ENCODE peak calls at places on chromosomes 2 and 18, in ten cellular contexts. One of them, this sample, is unnamed.

GRCh38 chr2:129780316-129781282 is 198.9 kb upstream of the RAB6C start:
- DNase-seq in CD4-positive, CD25-positive, alpha-beta regulatory T cell: no peak
- DNase-seq in NCI-H69: no peak
- DNase-seq in AG09309: no peak
- DNase-seq in activated T-helper 1 cell treated with Interleukin-2 at 50 U/mL for 16 hours: no peak
- DNase-seq in stimulated activated CD4-positive, alpha-beta T cell treated with anti-CD3 and anti-CD28 coated beads, Interleukin-2, amount 100 ng/mL, for 48 hours: no peak
- DNase-seq in NCI-H524 treated with DMSO at 0.1 percent for 48 hours: no peak
- DNase-seq in anterior cingulate cortex: no peak
- DNase-seq in activated T-cell treated with anti-CD3 and anti-CD28 coated beads for 1 hour: no peak
- DNase-seq in choroid plexus epithelial cell: no peak
- DNase-seq in this sample: no peak

GRCh38 chr2:37350034-37350433 is 5.6 kb downstream of the QPCT start:
- DNase-seq in stimulated activated CD4-positive, alpha-beta T cell treated with anti-CD3 and anti-CD28 coated beads, Interleukin-2, amount 100 ng/mL, for 48 hours: no peak
- DNase-seq in activated T-cell treated with anti-CD3 and anti-CD28 coated beads for 1 hour: no peak
- DNase-seq in activated T-helper 1 cell treated with Interleukin-2 at 50 U/mL for 16 hours: no peak
- DNase-seq in AG09309: no peak
- DNase-seq in anterior cingulate cortex: no peak
- DNase-seq in NCI-H69: peak
- DNase-seq in NCI-H524 treated with DMSO at 0.1 percent for 48 hours: peak
- DNase-seq in CD4-positive, CD25-positive, alpha-beta regulatory T cell: no peak
- DNase-seq in choroid plexus epithelial cell: peak
- DNase-seq in this sample: no peak

GRCh38 chr18:36328916-36329315 is 31.4 kb downstream of the FHOD3 start:
- DNase-seq in anterior cingulate cortex: no peak
- DNase-seq in CD4-positive, CD25-positive, alpha-beta regulatory T cell: no peak
- DNase-seq in activated T-helper 1 cell treated with Interleukin-2 at 50 U/mL for 16 hours: no peak
- DNase-seq in NCI-H524 treated with DMSO at 0.1 percent for 48 hours: no peak
- DNase-seq in choroid plexus epithelial cell: no peak
- DNase-seq in stimulated activated CD4-positive, alpha-beta T cell treated with anti-CD3 and anti-CD28 coated beads, Interleukin-2, amount 100 ng/mL, for 48 hours: no peak
- DNase-seq in activated T-cell treated with anti-CD3 and anti-CD28 coated beads for 1 hour: no peak
- DNase-seq in NCI-H69: no peak
- DNase-seq in AG09309: no peak
- DNase-seq in this sample: no peak

GRCh38 chr2:31354837-31355236 is 59.7 kb downstream of the XDH start:
- DNase-seq in CD4-positive, CD25-positive, alpha-beta regulatory T cell: peak
- DNase-seq in AG09309: no peak
- DNase-seq in activated T-helper 1 cell treated with Interleukin-2 at 50 U/mL for 16 hours: no peak
- DNase-seq in stimulated activated CD4-positive, alpha-beta T cell treated with anti-CD3 and anti-CD28 coated beads, Interleukin-2, amount 100 ng/mL, for 48 hours: no peak
- DNase-seq in choroid plexus epithelial cell: peak
- DNase-seq in anterior cingulate cortex: no peak
- DNase-seq in activated T-cell treated with anti-CD3 and anti-CD28 coated beads for 1 hour: no peak
- DNase-seq in NCI-H69: peak
- DNase-seq in NCI-H524 treated with DMSO at 0.1 percent for 48 hours: no peak
- DNase-seq in this sample: no peak

GRCh38 chr18:2223859-2224258 is 347.4 kb downstream of the METTL4 start:
- DNase-seq in stimulated activated CD4-positive, alpha-beta T cell treated with anti-CD3 and anti-CD28 coated beads, Interleukin-2, amount 100 ng/mL, for 48 hours: no peak
- DNase-seq in anterior cingulate cortex: no peak
- DNase-seq in CD4-positive, CD25-positive, alpha-beta regulatory T cell: peak
- DNase-seq in activated T-helper 1 cell treated with Interleukin-2 at 50 U/mL for 16 hours: no peak
- DNase-seq in choroid plexus epithelial cell: peak
- DNase-seq in NCI-H524 treated with DMSO at 0.1 percent for 48 hours: no peak
- DNase-seq in AG09309: no peak
- DNase-seq in activated T-cell treated with anti-CD3 and anti-CD28 coated beads for 1 hour: no peak
- DNase-seq in NCI-H69: peak
- DNase-seq in this sample: no peak

GRCh38 chr2:37471994-37472393 is 127.6 kb downstream of the QPCT start:
- DNase-seq in NCI-H69: no peak
- DNase-seq in activated T-helper 1 cell treated with Interleukin-2 at 50 U/mL for 16 hours: no peak
- DNase-seq in AG09309: peak
- DNase-seq in choroid plexus epithelial cell: peak
- DNase-seq in CD4-positive, CD25-positive, alpha-beta regulatory T cell: no peak
- DNase-seq in stimulated activated CD4-positive, alpha-beta T cell treated with anti-CD3 and anti-CD28 coated beads, Interleukin-2, amount 100 ng/mL, for 48 hours: no peak
- DNase-seq in anterior cingulate cortex: no peak
- DNase-seq in activated T-cell treated with anti-CD3 and anti-CD28 coated beads for 1 hour: no peak
- DNase-seq in NCI-H524 treated with DMSO at 0.1 percent for 48 hours: no peak
- DNase-seq in this sample: peak

GRCh38 chr18:49151482-49151881 is 200.7 kb upstream of the SMAD7 start:
- DNase-seq in choroid plexus epithelial cell: no peak
- DNase-seq in NCI-H69: peak
- DNase-seq in NCI-H524 treated with DMSO at 0.1 percent for 48 hours: no peak
- DNase-seq in AG09309: no peak
- DNase-seq in anterior cingulate cortex: no peak
- DNase-seq in stimulated activated CD4-positive, alpha-beta T cell treated with anti-CD3 and anti-CD28 coated beads, Interleukin-2, amount 100 ng/mL, for 48 hours: no peak
- DNase-seq in activated T-helper 1 cell treated with Interleukin-2 at 50 U/mL for 16 hours: no peak
- DNase-seq in activated T-cell treated with anti-CD3 and anti-CD28 coated beads for 1 hour: no peak
- DNase-seq in CD4-positive, CD25-positive, alpha-beta regulatory T cell: no peak
- DNase-seq in this sample: no peak

GRCh38 chr2:173978447-173978846 is 13.3 kb upstream of the SP3 start:
- DNase-seq in CD4-positive, CD25-positive, alpha-beta regulatory T cell: no peak
- DNase-seq in activated T-helper 1 cell treated with Interleukin-2 at 50 U/mL for 16 hours: no peak
- DNase-seq in choroid plexus epithelial cell: no peak
- DNase-seq in AG09309: no peak
- DNase-seq in NCI-H524 treated with DMSO at 0.1 percent for 48 hours: no peak
- DNase-seq in activated T-cell treated with anti-CD3 and anti-CD28 coated beads for 1 hour: no peak
- DNase-seq in stimulated activated CD4-positive, alpha-beta T cell treated with anti-CD3 and anti-CD28 coated beads, Interleukin-2, amount 100 ng/mL, for 48 hours: no peak
- DNase-seq in anterior cingulate cortex: no peak
- DNase-seq in NCI-H69: no peak
- DNase-seq in this sample: no peak

GRCh38 chr2:20447437-20448245 is 767 bp downstream of the RHOB start:
- DNase-seq in choroid plexus epithelial cell: peak
- DNase-seq in CD4-positive, CD25-positive, alpha-beta regulatory T cell: peak
- DNase-seq in AG09309: no peak
- DNase-seq in NCI-H69: peak
- DNase-seq in activated T-helper 1 cell treated with Interleukin-2 at 50 U/mL for 16 hours: no peak
- DNase-seq in NCI-H524 treated with DMSO at 0.1 percent for 48 hours: no peak
- DNase-seq in activated T-cell treated with anti-CD3 and anti-CD28 coated beads for 1 hour: no peak
- DNase-seq in anterior cingulate cortex: peak
- DNase-seq in stimulated activated CD4-positive, alpha-beta T cell treated with anti-CD3 and anti-CD28 coated beads, Interleukin-2, amount 100 ng/mL, for 48 hours: no peak
- DNase-seq in this sample: no peak

GRCh38 chr2:158321264-158321663 is 135.3 kb downstream of the CCDC148 start:
- DNase-seq in activated T-helper 1 cell treated with Interleukin-2 at 50 U/mL for 16 hours: no peak
- DNase-seq in NCI-H524 treated with DMSO at 0.1 percent for 48 hours: no peak
- DNase-seq in CD4-positive, CD25-positive, alpha-beta regulatory T cell: no peak
- DNase-seq in NCI-H69: peak
- DNase-seq in AG09309: no peak
- DNase-seq in choroid plexus epithelial cell: peak
- DNase-seq in stimulated activated CD4-positive, alpha-beta T cell treated with anti-CD3 and anti-CD28 coated beads, Interleukin-2, amount 100 ng/mL, for 48 hours: no peak
- DNase-seq in activated T-cell treated with anti-CD3 and anti-CD28 coated beads for 1 hour: no peak
- DNase-seq in anterior cingulate cortex: no peak
- DNase-seq in this sample: no peak

GRCh38 chr2:188604579-188604978 is 312.9 kb downstream of the GULP1 start:
- DNase-seq in NCI-H524 treated with DMSO at 0.1 percent for 48 hours: no peak
- DNase-seq in activated T-helper 1 cell treated with Interleukin-2 at 50 U/mL for 16 hours: no peak
- DNase-seq in activated T-cell treated with anti-CD3 and anti-CD28 coated beads for 1 hour: no peak
- DNase-seq in stimulated activated CD4-positive, alpha-beta T cell treated with anti-CD3 and anti-CD28 coated beads, Interleukin-2, amount 100 ng/mL, for 48 hours: no peak
- DNase-seq in AG09309: no peak
- DNase-seq in anterior cingulate cortex: no peak
- DNase-seq in CD4-positive, CD25-positive, alpha-beta regulatory T cell: no peak
- DNase-seq in NCI-H69: no peak
- DNase-seq in choroid plexus epithelial cell: peak
- DNase-seq in this sample: no peak